ENCODE peak calls at places on chromosomes 2 and 18, in four cellular contexts. One of them, this sample, is unnamed.

GRCh38 chr2:97868986-97869721 is 126.6 kb downstream of the TMEM131 start:
- DNase-seq in effector memory CD8-positive, alpha-beta T cell: no peak
- DNase-seq in activated naive CD8-positive, alpha-beta T cell treated with anti-CD3 and anti-CD28 coated beads, Interleukin-2, amount 10 ng/mL, durations not matched to agents 7 days and 5 days: no peak
- DNase-seq in activated naive CD4-positive, alpha-beta T cell: no peak
- DNase-seq in this sample: peak; percentile 87

GRCh38 chr18:76406791-76407190 is 88.3 kb downstream of the ZNF516 start:
- DNase-seq in effector memory CD8-positive, alpha-beta T cell: no peak
- DNase-seq in activated naive CD8-positive, alpha-beta T cell treated with anti-CD3 and anti-CD28 coated beads, Interleukin-2, amount 10 ng/mL, durations not matched to agents 7 days and 5 days: no peak
- DNase-seq in activated naive CD4-positive, alpha-beta T cell: no peak
- DNase-seq in this sample: no peak

GRCh38 chr2:190722061-190722759 is 73.3 kb downstream of the NAB1 start:
- DNase-seq in effector memory CD8-positive, alpha-beta T cell: no peak
- DNase-seq in activated naive CD8-positive, alpha-beta T cell treated with anti-CD3 and anti-CD28 coated beads, Interleukin-2, amount 10 ng/mL, durations not matched to agents 7 days and 5 days: no peak
- DNase-seq in activated naive CD4-positive, alpha-beta T cell: no peak
- DNase-seq in this sample: no peak

GRCh38 chr18:39415471-39415870 is 1849.9 kb upstream of the CELF4 start:
- DNase-seq in effector memory CD8-positive, alpha-beta T cell: no peak
- DNase-seq in activated naive CD8-positive, alpha-beta T cell treated with anti-CD3 and anti-CD28 coated beads, Interleukin-2, amount 10 ng/mL, durations not matched to agents 7 days and 5 days: no peak
- DNase-seq in activated naive CD4-positive, alpha-beta T cell: no peak
- DNase-seq in this sample: no peak

GRCh38 chr2:174336403-174337336 is 1.9 kb downstream of the SP9 start:
- DNase-seq in effector memory CD8-positive, alpha-beta T cell: peak; percentile 29
- DNase-seq in activated naive CD8-positive, alpha-beta T cell treated with anti-CD3 and anti-CD28 coated beads, Interleukin-2, amount 10 ng/mL, durations not matched to agents 7 days and 5 days: peak; percentile 71
- DNase-seq in activated naive CD4-positive, alpha-beta T cell: no peak
- DNase-seq in this sample: peak; percentile 38

GRCh38 chr18:79485788-79486355 is 90.1 kb downstream of the NFATC1 start:
- DNase-seq in effector memory CD8-positive, alpha-beta T cell: no peak
- DNase-seq in activated naive CD8-positive, alpha-beta T cell treated with anti-CD3 and anti-CD28 coated beads, Interleukin-2, amount 10 ng/mL, durations not matched to agents 7 days and 5 days: no peak
- DNase-seq in activated naive CD4-positive, alpha-beta T cell: no peak
- DNase-seq in this sample: no peak

GRCh38 chr18:45521777-45522176 is 93.5 kb upstream of the SLC14A2 start:
- DNase-seq in effector memory CD8-positive, alpha-beta T cell: no peak
- DNase-seq in activated naive CD8-positive, alpha-beta T cell treated with anti-CD3 and anti-CD28 coated beads, Interleukin-2, amount 10 ng/mL, durations not matched to agents 7 days and 5 days: no peak
- DNase-seq in activated naive CD4-positive, alpha-beta T cell: no peak
- DNase-seq in this sample: no peak

GRCh38 chr2:230749111-230749510 is 36.5 kb downstream of the CAB39 start:
- DNase-seq in effector memory CD8-positive, alpha-beta T cell: no peak
- DNase-seq in activated naive CD8-positive, alpha-beta T cell treated with anti-CD3 and anti-CD28 coated beads, Interleukin-2, amount 10 ng/mL, durations not matched to agents 7 days and 5 days: no peak
- DNase-seq in activated naive CD4-positive, alpha-beta T cell: no peak
- DNase-seq in this sample: no peak

GRCh38 chr2:232085179-232085578 is 123.7 kb downstream of the DIS3L2 start:
- DNase-seq in effector memory CD8-positive, alpha-beta T cell: no peak
- DNase-seq in activated naive CD8-positive, alpha-beta T cell treated with anti-CD3 and anti-CD28 coated beads, Interleukin-2, amount 10 ng/mL, durations not matched to agents 7 days and 5 days: no peak
- DNase-seq in activated naive CD4-positive, alpha-beta T cell: no peak
- DNase-seq in this sample: no peak

GRCh38 chr2:239052720-239053665 is 205.1 kb downstream of the TWIST2 start:
- DNase-seq in effector memory CD8-positive, alpha-beta T cell: no peak
- DNase-seq in activated naive CD8-positive, alpha-beta T cell treated with anti-CD3 and anti-CD28 coated beads, Interleukin-2, amount 10 ng/mL, durations not matched to agents 7 days and 5 days: no peak
- DNase-seq in activated naive CD4-positive, alpha-beta T cell: no peak
- DNase-seq in this sample: no peak

GRCh38 chr2:130245976-130246375 is 47.7 kb upstream of the TUBA3E start:
- DNase-seq in effector memory CD8-positive, alpha-beta T cell: no peak
- DNase-seq in activated naive CD8-positive, alpha-beta T cell treated with anti-CD3 and anti-CD28 coated beads, Interleukin-2, amount 10 ng/mL, durations not matched to agents 7 days and 5 days: no peak
- DNase-seq in activated naive CD4-positive, alpha-beta T cell: no peak
- DNase-seq in this sample: no peak

GRCh38 chr18:78778651-78779050 is 201.0 kb upstream of the SALL3 start:
- DNase-seq in effector memory CD8-positive, alpha-beta T cell: no peak
- DNase-seq in activated naive CD8-positive, alpha-beta T cell treated with anti-CD3 and anti-CD28 coated beads, Interleukin-2, amount 10 ng/mL, durations not matched to agents 7 days and 5 days: no peak
- DNase-seq in activated naive CD4-positive, alpha-beta T cell: no peak
- DNase-seq in this sample: no peak